ENCODE peak calls at places on chromosome 22, in six cellular contexts. Y is HCT116, J is IMR-90, K is tibial artery, A is cardiac muscle cell, W is kidney. Z is an unnamed sample.

GRCh38 chr22:43225609-43226008 is 38.7 kb upstream of the TTLL12 start:
- DNase-seq in W (no peak), A (no peak), Y (no peak), K (no peak), J (no peak), Z (no peak)

GRCh38 chr22:31346255-31346732 is at the start of gene PATZ1:
- DNase-seq in K (peak), W (peak), J (peak), Y (peak), A (peak), Z (peak)

GRCh38 chr22:46077669-46078099 is 72.6 kb upstream of the PPARA start:
- DNase-seq in Y (no peak), W (peak), A (no peak), J (no peak), K (peak), Z (peak)

GRCh38 chr22:43446881-43447280 is 35.1 kb downstream of the MPPED1 start:
- DNase-seq in W (no peak), K (no peak), Y (no peak), A (no peak), J (no peak), Z (no peak)

GRCh38 chr22:32720924-32721323 is 80.6 kb upstream of the TIMP3 start:
- DNase-seq in Y (no peak), K (no peak), W (no peak), J (peak), A (peak), Z (peak)

GRCh38 chr22:49102367-49102766 is 725.3 kb downstream of the BRD1 start:
- DNase-seq in W (peak), Y (no peak), J (no peak), K (peak), A (no peak), Z (no peak)

GRCh38 chr22:35459423-35459894 is 59.5 kb downstream of the MCM5 start:
- DNase-seq in A (no peak), W (no peak), Y (no peak), K (no peak), J (no peak), Z (no peak)

GRCh38 chr22:22450343-22450839 is 58.2 kb downstream of the ZNF280B start:
- DNase-seq in A (no peak), J (no peak), Y (no peak), W (no peak), K (no peak), Z (no peak)

GRCh38 chr22:24230911-24231656 is 13.8 kb downstream of the GGT5 start:
- DNase-seq in A (no peak), Y (no peak), K (peak), J (no peak), W (peak), Z (no peak)

GRCh38 chr22:27568265-27568664 is 233.3 kb downstream of the MN1 start:
- DNase-seq in Y (no peak), A (no peak), K (no peak), W (no peak), J (no peak), Z (no peak)

GRCh38 chr22:39534591-39535301 is 2.2 kb upstream of the RPS19BP1 start:
- DNase-seq in J (peak), W (peak), K (peak), Y (no peak), A (peak), Z (peak)

GRCh38 chr22:49965291-49966040 is 4.9 kb downstream of the PIM3 start:
- DNase-seq in W (peak), J (no peak), A (no peak), K (peak), Y (no peak), Z (no peak)

GRCh38 chr22:20484948-20485683 is 10.5 kb downstream of the KLHL22 start:
- DNase-seq in A (no peak), J (no peak), W (no peak), K (no peak), Y (no peak), Z (no peak)
- H3K4me3 ChIP-seq in A (no peak), J (no peak), W (no peak), K (no peak), Y (no peak), Z (no peak)

GRCh38 chr22:19756288-19757128 is 4.1 kb upstream of the TBX1 start:
- DNase-seq in Y (peak), K (no peak), J (no peak), W (no peak), A (no peak), Z (no peak)
- H3K4me3 ChIP-seq in Y (peak), K (peak), J (no peak), W (no peak), A (no peak), Z (peak)

DNA sequence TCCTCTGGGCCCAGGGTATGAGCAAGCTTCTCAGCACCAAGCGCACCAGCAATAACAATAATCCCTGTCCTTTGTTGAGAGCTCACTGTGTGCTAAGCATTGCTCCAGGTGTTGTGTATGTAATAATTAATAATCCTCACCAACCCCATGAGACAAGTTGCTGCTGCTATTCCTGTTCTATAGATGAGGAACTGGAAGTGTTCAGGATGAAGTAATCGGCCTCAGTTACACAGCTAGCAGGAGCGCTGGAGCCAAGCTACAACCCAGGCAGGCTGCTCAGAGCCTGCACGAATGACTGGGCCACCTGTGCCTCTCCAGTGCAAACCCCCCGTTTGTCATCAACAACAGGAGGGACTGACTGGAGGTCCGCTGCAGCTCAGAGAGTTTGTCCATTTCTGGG is 35.2 kb upstream of the CECR2 start:
- DNase-seq in Y (no peak), K (no peak), J (no peak), A (no peak), W (no peak), Z (no peak)
- H3K4me3 ChIP-seq in Y (no peak), K (no peak), J (no peak), A (no peak), W (no peak), Z (no peak)

GRCh38 chr22:37065149-37065548 is 13.6 kb downstream of the KCTD17 start:
- DNase-seq in A (no peak), K (no peak), J (no peak), Y (no peak), W (no peak), Z (no peak)
- H3K4me3 ChIP-seq in A (no peak), K (no peak), J (no peak), Y (no peak), W (no peak), Z (no peak)

GRCh38 chr22:25682071-25682470 is 59.9 kb upstream of the MYO18B start:
- DNase-seq in W (no peak), Y (no peak), J (no peak), A (no peak), K (no peak), Z (no peak)

GRCh38 chr22:25680949-25681348 is 61.0 kb upstream of the MYO18B start:
- DNase-seq in A (no peak), K (no peak), W (no peak), J (no peak), Y (no peak), Z (no peak)

DNA sequence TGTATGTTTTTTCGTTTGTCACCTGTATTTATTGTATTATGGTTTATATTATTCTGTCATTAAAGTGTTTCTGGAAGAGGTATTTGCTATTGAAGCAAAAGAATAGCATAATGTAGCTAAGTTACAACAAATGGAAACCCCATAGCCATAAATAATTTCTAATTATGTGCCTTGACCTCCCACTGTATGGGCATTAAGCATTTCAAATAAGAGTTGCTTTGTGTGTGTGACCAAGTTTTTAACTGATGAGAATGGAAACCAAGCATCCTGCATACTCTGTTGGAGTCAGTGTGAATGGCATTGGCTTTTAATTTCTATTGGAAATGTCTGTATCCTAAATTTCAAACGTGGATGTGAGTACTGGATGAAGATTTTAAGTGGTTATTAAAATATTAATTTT is 61.9 kb upstream of the MYO18B start:
- DNase-seq in A (no peak), Y (no peak), K (no peak), W (no peak), J (no peak), Z (no peak)
- H3K4me3 ChIP-seq in A (no peak), Y (no peak), K (no peak), W (no peak), J (no peak), Z (no peak)